ENCODE peak calls at places on chromosome 11, in nine cellular contexts. One of them, this sample, is unnamed.

GRCh38 chr11:61164610-61165424 is 3.6 kb upstream of the VPS37C start:
- DNase-seq in HCT116: no peak
- DNase-seq in prostate gland: peak
- DNase-seq in transverse colon: no peak
- DNase-seq in stomach: peak
- DNase-seq in sigmoid colon: no peak
- DNase-seq in HL-60: no peak
- DNase-seq in vagina: no peak
- DNase-seq in GM23338: no peak
- DNase-seq in this sample: no peak

GRCh38 chr11:44766112-44766971 is 39.6 kb downstream of the TSPAN18 start:
- DNase-seq in GM23338: peak
- DNase-seq in prostate gland: no peak
- DNase-seq in sigmoid colon: no peak
- DNase-seq in HL-60: no peak
- DNase-seq in vagina: no peak
- DNase-seq in stomach: peak
- DNase-seq in transverse colon: no peak
- DNase-seq in HCT116: no peak
- DNase-seq in this sample: peak

GRCh38 chr11:111733009-111733408 is 33.2 kb downstream of the PPP2R1B start:
- DNase-seq in vagina: no peak
- DNase-seq in GM23338: no peak
- DNase-seq in HCT116: no peak
- DNase-seq in transverse colon: no peak
- DNase-seq in stomach: no peak
- DNase-seq in HL-60: no peak
- DNase-seq in prostate gland: no peak
- DNase-seq in sigmoid colon: peak
- DNase-seq in this sample: no peak

GRCh38 chr11:78659326-78660319 is 85.0 kb upstream of the NARS2 start:
- DNase-seq in vagina: peak
- DNase-seq in stomach: no peak
- DNase-seq in transverse colon: no peak
- DNase-seq in HCT116: no peak
- DNase-seq in HL-60: no peak
- DNase-seq in GM23338: no peak
- DNase-seq in prostate gland: peak
- DNase-seq in sigmoid colon: no peak
- DNase-seq in this sample: no peak

GRCh38 chr11:9821008-9821752 is 157.3 kb downstream of the SWAP70 start:
- DNase-seq in GM23338: no peak
- DNase-seq in sigmoid colon: no peak
- DNase-seq in transverse colon: no peak
- DNase-seq in vagina: no peak
- DNase-seq in stomach: no peak
- DNase-seq in HL-60: no peak
- DNase-seq in HCT116: no peak
- DNase-seq in prostate gland: no peak
- DNase-seq in this sample: no peak

GRCh38 chr11:12691473-12691872 is 17.3 kb downstream of the TEAD1 start:
- DNase-seq in stomach: no peak
- DNase-seq in HCT116: no peak
- DNase-seq in sigmoid colon: no peak
- DNase-seq in transverse colon: no peak
- DNase-seq in GM23338: no peak
- DNase-seq in HL-60: no peak
- DNase-seq in vagina: no peak
- DNase-seq in prostate gland: no peak
- DNase-seq in this sample: no peak

GRCh38 chr11:27280131-27280530 is 82.9 kb downstream of the CCDC34 start:
- DNase-seq in GM23338: no peak
- DNase-seq in stomach: no peak
- DNase-seq in sigmoid colon: no peak
- DNase-seq in vagina: no peak
- DNase-seq in HCT116: no peak
- DNase-seq in prostate gland: no peak
- DNase-seq in transverse colon: no peak
- DNase-seq in HL-60: no peak
- DNase-seq in this sample: no peak

GRCh38 chr11:59641156-59641555 is 25.6 kb upstream of the OSBP start:
- DNase-seq in sigmoid colon: no peak
- DNase-seq in vagina: no peak
- DNase-seq in GM23338: no peak
- DNase-seq in prostate gland: no peak
- DNase-seq in transverse colon: no peak
- DNase-seq in HL-60: no peak
- DNase-seq in stomach: no peak
- DNase-seq in HCT116: no peak
- DNase-seq in this sample: no peak

GRCh38 chr11:27701262-27702105 is 1.2 kb upstream of the BDNF start:
- DNase-seq in stomach: no peak
- DNase-seq in sigmoid colon: no peak
- DNase-seq in GM23338: peak
- DNase-seq in prostate gland: no peak
- DNase-seq in HCT116: no peak
- DNase-seq in transverse colon: peak
- DNase-seq in HL-60: no peak
- DNase-seq in vagina: no peak
- DNase-seq in this sample: no peak

GRCh38 chr11:86629070-86629706 is 43.2 kb downstream of the ME3 start:
- DNase-seq in HCT116: no peak
- DNase-seq in vagina: no peak
- DNase-seq in GM23338: no peak
- DNase-seq in transverse colon: no peak
- DNase-seq in prostate gland: no peak
- DNase-seq in HL-60: no peak
- DNase-seq in sigmoid colon: no peak
- DNase-seq in stomach: no peak
- DNase-seq in this sample: no peak

GRCh38 chr11:31995031-31995430 is 95.8 kb upstream of the RCN1 start:
- DNase-seq in HL-60: no peak
- DNase-seq in vagina: no peak
- DNase-seq in stomach: no peak
- DNase-seq in transverse colon: no peak
- DNase-seq in prostate gland: no peak
- DNase-seq in GM23338: no peak
- DNase-seq in sigmoid colon: no peak
- DNase-seq in HCT116: no peak
- DNase-seq in this sample: no peak

GRCh38 chr11:32002311-32002710 is 88.6 kb upstream of the RCN1 start:
- DNase-seq in stomach: no peak
- DNase-seq in HCT116: no peak
- DNase-seq in HL-60: no peak
- DNase-seq in vagina: no peak
- DNase-seq in sigmoid colon: no peak
- DNase-seq in GM23338: no peak
- DNase-seq in transverse colon: no peak
- DNase-seq in prostate gland: no peak
- DNase-seq in this sample: no peak

GRCh38 chr11:31997955-31998354 is 92.9 kb upstream of the RCN1 start:
- DNase-seq in stomach: no peak
- DNase-seq in HL-60: no peak
- DNase-seq in GM23338: no peak
- DNase-seq in vagina: no peak
- DNase-seq in sigmoid colon: no peak
- DNase-seq in prostate gland: no peak
- DNase-seq in transverse colon: no peak
- DNase-seq in HCT116: no peak
- DNase-seq in this sample: no peak

GRCh38 chr11:31995525-31996123 is 95.2 kb upstream of the RCN1 start:
- DNase-seq in transverse colon: no peak
- DNase-seq in HL-60: no peak
- DNase-seq in GM23338: no peak
- DNase-seq in stomach: no peak
- DNase-seq in prostate gland: no peak
- DNase-seq in sigmoid colon: no peak
- DNase-seq in vagina: no peak
- DNase-seq in HCT116: no peak
- DNase-seq in this sample: no peak

DNA sequence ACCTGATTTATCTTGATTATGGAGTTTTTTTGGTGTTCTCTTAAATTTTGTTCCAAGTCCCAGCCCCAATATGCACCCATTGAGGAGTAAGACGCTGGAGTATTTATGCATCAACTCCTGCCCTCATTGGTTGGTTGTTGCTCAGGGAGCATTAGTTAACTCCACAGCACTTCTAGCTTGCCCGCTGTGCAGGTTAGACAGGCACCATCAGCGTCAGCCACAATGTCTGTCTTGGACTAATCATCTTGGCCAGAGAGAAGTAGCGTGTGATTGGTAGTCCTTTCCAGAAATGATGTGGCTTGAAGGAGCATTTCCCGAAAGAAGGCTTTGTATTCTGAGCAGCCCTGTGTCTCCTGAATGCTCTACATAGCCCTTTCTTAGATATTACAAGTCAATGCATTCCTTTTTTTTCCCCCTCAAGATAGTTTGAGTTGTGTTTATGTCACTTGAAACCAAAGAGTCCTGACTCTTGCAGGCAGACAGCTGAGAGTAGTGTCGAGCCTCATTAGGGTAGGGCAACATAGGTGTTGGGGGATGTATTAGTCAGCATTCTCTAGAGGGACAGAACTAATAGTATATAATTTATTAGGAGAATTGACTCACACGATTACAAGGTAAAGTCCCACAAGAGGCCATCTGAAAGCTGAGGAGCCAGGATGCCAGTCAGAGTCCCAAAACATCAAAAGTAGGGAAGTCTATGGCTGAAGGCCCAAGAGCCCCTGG is 94.6 kb upstream of the RCN1 start:
- DNase-seq in HCT116: no peak
- DNase-seq in stomach: no peak
- DNase-seq in transverse colon: no peak
- DNase-seq in prostate gland: no peak
- DNase-seq in HL-60: no peak
- DNase-seq in sigmoid colon: no peak
- DNase-seq in GM23338: no peak
- DNase-seq in vagina: no peak
- DNase-seq in this sample: no peak
- H3K4me3 ChIP-seq in HCT116: no peak
- H3K4me3 ChIP-seq in stomach: no peak
- H3K4me3 ChIP-seq in transverse colon: no peak
- H3K4me3 ChIP-seq in prostate gland: no peak
- H3K4me3 ChIP-seq in HL-60: no peak
- H3K4me3 ChIP-seq in sigmoid colon: no peak
- H3K4me3 ChIP-seq in GM23338: no peak
- H3K4me3 ChIP-seq in vagina: no peak
- H3K4me3 ChIP-seq in this sample: no peak

DNA sequence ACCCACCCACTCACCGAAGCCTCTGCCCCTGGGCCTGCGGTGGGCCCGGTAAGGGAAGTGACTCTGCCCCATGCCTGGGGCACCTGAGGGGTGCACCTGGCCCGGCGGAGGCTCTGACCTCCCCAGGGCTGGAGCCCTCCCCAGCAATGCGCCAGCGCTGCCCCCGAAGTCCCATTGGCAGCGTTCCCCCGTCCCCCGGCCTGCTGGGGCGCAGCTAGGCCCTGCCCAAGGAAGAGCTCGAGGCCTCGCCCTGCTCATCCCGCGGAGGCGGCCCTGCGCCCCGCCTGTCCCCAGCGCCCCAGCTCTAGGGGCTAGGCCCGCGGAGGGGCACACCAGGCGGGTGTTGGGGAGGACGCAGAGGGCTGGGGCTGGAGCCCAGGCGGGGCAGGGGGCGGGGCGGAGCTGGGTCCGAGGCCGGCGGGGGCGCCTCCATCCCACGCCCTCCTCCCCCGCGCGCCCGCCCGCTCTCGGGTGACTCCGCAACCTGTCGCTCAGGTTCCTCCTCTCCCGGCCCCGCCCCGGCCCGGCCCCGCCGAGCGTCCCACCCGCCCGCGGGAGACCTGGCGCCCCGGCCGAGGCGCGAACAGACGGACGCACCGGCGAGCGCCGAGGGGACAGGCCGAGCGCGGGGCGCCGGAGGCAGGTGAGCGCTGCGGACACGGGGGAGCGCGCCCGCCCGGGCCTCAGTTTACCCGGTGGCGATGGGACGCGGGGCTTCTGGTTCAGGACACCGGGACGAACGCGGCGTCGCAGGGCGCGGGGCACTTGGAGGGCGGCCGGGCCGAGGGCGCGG is at the start of gene EPS8L2:
- DNase-seq in vagina: no peak
- DNase-seq in sigmoid colon: peak
- DNase-seq in prostate gland: peak
- DNase-seq in GM23338: peak
- DNase-seq in HL-60: no peak
- DNase-seq in HCT116: no peak
- DNase-seq in transverse colon: peak
- DNase-seq in stomach: peak
- DNase-seq in this sample: no peak
- TF ChIP-seq POLR2AphosphoS5 in vagina: no peak
- TF ChIP-seq POLR2AphosphoS5 in sigmoid colon: no peak
- TF ChIP-seq POLR2AphosphoS5 in prostate gland: no peak
- TF ChIP-seq POLR2AphosphoS5 in GM23338: no peak
- TF ChIP-seq POLR2AphosphoS5 in HL-60: peak
- TF ChIP-seq POLR2AphosphoS5 in HCT116: peak
- TF ChIP-seq POLR2AphosphoS5 in transverse colon: no peak
- TF ChIP-seq POLR2AphosphoS5 in stomach: no peak
- TF ChIP-seq POLR2AphosphoS5 in this sample: no peak

GRCh38 chr11:72753341-72754148 is 1.3 kb upstream of the ARAP1 start:
- DNase-seq in transverse colon: no peak
- DNase-seq in GM23338: no peak
- DNase-seq in vagina: no peak
- DNase-seq in HCT116: no peak
- DNase-seq in HL-60: no peak
- DNase-seq in stomach: no peak
- DNase-seq in prostate gland: no peak
- DNase-seq in sigmoid colon: no peak
- DNase-seq in this sample: no peak
- H3K4me3 ChIP-seq in transverse colon: no peak
- H3K4me3 ChIP-seq in GM23338: peak
- H3K4me3 ChIP-seq in vagina: no peak
- H3K4me3 ChIP-seq in HCT116: peak
- H3K4me3 ChIP-seq in HL-60: no peak
- H3K4me3 ChIP-seq in stomach: no peak
- H3K4me3 ChIP-seq in prostate gland: no peak
- H3K4me3 ChIP-seq in sigmoid colon: no peak
- H3K4me3 ChIP-seq in this sample: no peak

DNA sequence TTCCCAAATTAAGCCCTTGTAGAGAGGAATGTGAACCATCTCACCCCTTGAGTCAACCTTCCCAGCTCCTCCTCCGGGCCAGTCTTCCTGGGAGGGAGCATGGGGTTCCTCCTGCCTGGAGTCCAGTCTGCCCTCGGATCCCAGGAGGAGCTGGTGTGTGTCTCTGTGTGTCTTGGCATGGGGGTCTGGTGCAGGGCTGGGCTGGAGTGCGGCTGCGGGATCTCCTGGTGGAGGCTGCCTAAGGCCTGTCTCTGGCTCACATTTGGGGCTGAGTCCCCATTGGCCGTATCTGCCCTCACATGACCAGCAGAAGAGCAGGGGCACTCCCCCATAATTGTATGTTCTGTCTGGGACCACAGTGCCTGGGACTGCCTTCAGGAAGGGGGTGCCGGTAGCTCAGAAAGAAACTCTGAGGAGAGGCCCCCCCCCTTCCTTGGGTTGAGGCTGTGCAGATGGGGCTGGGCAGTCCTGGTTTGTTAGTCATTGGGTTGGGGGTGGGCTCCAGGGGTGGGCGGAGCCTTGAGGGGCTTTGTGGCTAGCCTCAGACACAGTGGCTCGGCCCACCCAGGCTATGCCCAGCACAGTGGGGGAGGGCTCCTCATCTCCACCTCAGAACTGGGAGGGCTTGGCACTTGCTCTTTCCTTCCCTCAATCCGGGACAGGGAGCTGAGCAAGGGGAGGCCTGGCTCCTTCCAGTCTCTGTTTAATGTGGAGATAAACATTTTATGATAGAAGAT is 2.9 kb downstream of the C1QTNF5 start:
- DNase-seq in sigmoid colon: peak
- DNase-seq in GM23338: peak
- DNase-seq in prostate gland: no peak
- DNase-seq in HL-60: no peak
- DNase-seq in HCT116: no peak
- DNase-seq in transverse colon: no peak
- DNase-seq in stomach: no peak
- DNase-seq in vagina: no peak
- DNase-seq in this sample: no peak
- TF ChIP-seq POLR2AphosphoS5 in sigmoid colon: no peak
- TF ChIP-seq POLR2AphosphoS5 in GM23338: peak
- TF ChIP-seq POLR2AphosphoS5 in prostate gland: no peak
- TF ChIP-seq POLR2AphosphoS5 in HL-60: no peak
- TF ChIP-seq POLR2AphosphoS5 in HCT116: no peak
- TF ChIP-seq POLR2AphosphoS5 in transverse colon: no peak
- TF ChIP-seq POLR2AphosphoS5 in stomach: no peak
- TF ChIP-seq POLR2AphosphoS5 in vagina: no peak
- TF ChIP-seq POLR2AphosphoS5 in this sample: no peak